ENCODE peak calls at places on chromosomes 3 and 15, in nine cellular contexts. K, T, N, Z, V, L, C, U and X are unnamed samples.

GRCh38 chr3:25002052-25002451 is 426.0 kb upstream of the RARB start:
- DNase-seq in K (no peak), T (no peak), N (no peak), Z (no peak), V (no peak), L (no peak), C (no peak), U (no peak), X (no peak)

GRCh38 chr15:77415450-77416448 is 4.2 kb downstream of the PEAK1 start:
- DNase-seq in K (no peak), T (peak; percentile 89), N (no peak), Z (no peak), V (no peak), L (peak; percentile 84), C (peak; percentile 86), U (no peak), X (peak; percentile 91)

GRCh38 chr3:146513386-146514051 is 30.9 kb downstream of the PLSCR1 start:
- DNase-seq in K (no peak), T (no peak), N (no peak), Z (no peak), V (no peak), L (no peak), C (peak; percentile 60), U (no peak), X (no peak)

GRCh38 chr3:119885746-119886530 is 104.0 kb downstream of the NR1I2 start:
- DNase-seq in K (no peak), T (no peak), N (no peak), Z (no peak), V (no peak), L (peak; percentile 26), C (peak; percentile 33), U (no peak), X (no peak)

GRCh38 chr3:158839966-158840365 is 38.1 kb downstream of the MFSD1 start:
- DNase-seq in K (no peak), T (no peak), N (no peak), Z (no peak), V (no peak), L (no peak), C (no peak), U (no peak), X (no peak)

GRCh38 chr3:45123030-45123429 is 23.1 kb downstream of the CDCP1 start:
- DNase-seq in K (no peak), T (no peak), N (peak; percentile 74), Z (peak; percentile 82), V (no peak), L (peak; percentile 99), C (peak; percentile 96), U (no peak), X (peak; percentile 89)

GRCh38 chr15:47652853-47653243 is 64.5 kb upstream of the SEMA6D start:
- DNase-seq in K (no peak), T (no peak), N (no peak), Z (no peak), V (no peak), L (no peak), C (no peak), U (no peak), X (no peak)

GRCh38 chr3:70006089-70006488 is 6.6 kb downstream of the SAMMSON start:
- DNase-seq in K (no peak), T (no peak), N (no peak), Z (no peak), V (no peak), L (no peak), C (no peak), U (no peak), X (no peak)

GRCh38 chr3:56042326-56042951 is 425.8 kb downstream of the ERC2 start:
- DNase-seq in K (no peak), T (no peak), N (peak; percentile 25), Z (peak; percentile 66), V (no peak), L (peak; percentile 45), C (peak; percentile 63), U (no peak), X (peak; percentile 52)

GRCh38 chr3:122533931-122534334 is 19.2 kb upstream of the KPNA1 start:
- DNase-seq in K (no peak), T (no peak), N (peak; percentile 58), Z (peak; percentile 85), V (no peak), L (peak; percentile 83), C (peak; percentile 71), U (no peak), X (peak; percentile 62)

GRCh38 chr3:133762539-133762938 is 16.3 kb downstream of the TF start:
- DNase-seq in K (no peak), T (no peak), N (no peak), Z (no peak), V (no peak), L (no peak), C (no peak), U (no peak), X (no peak)

GRCh38 chr15:39878401-39878775 is 41.7 kb downstream of the GPR176 start:
- DNase-seq in K (no peak), T (no peak), N (no peak), Z (no peak), V (no peak), L (no peak), C (no peak), U (no peak), X (peak; percentile 80)

DNA sequence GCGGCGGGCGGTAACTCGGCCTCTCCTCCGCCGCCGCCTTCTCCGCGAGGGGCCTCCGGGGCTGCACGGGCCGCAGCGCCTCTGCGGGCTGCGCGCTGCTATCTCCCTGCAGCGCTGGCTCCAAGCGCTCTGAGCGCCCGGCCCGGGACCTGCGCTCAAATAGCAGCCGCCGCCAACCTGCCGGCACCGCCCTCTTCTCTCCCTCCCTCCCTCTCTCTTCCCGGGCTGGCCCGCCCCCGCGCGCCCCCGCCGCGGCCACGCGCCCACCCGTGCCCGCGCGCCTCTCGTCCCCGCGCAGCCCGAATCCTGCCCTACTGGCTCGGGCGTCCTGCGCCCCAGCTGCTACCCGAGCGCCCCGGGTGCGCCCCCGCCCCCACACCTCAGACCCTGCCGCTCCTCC is at the start of gene CACNA2D2:
- DNase-seq in K (no peak), T (peak; percentile 91), N (peak; percentile 25), Z (no peak), V (peak; percentile 84), L (no peak), C (no peak), U (peak; percentile 71), X (no peak)
- TF ChIP-seq CTCF in K (no peak), T (no peak), N (no peak), Z (no peak), V (no peak), L (no peak), C (no peak), U (no peak), X (no peak)

GRCh38 chr3:175457301-175457700 is 598.2 kb downstream of the NAALADL2 start:
- DNase-seq in K (no peak), T (no peak), N (no peak), Z (no peak), V (no peak), L (no peak), C (no peak), U (no peak), X (no peak)

DNA sequence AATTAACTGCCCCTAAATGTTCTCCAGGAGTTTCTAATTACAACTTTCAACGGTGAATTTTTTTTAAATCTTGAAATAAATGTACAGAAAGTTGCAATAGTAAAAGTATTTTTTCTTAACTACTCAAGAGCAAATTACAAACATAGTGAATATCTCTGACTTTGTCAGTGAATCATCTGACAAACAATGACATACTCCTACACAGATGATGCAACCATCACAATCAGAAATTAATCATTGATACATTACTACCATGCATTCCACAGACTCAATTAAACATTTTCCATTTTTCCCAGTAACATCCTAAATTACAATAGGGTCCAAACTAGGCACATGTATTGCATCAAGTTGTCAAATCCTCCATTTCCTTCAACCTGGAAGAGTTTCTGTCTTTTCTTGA is 597.4 kb downstream of the NAALADL2 start:
- DNase-seq in K (no peak), T (no peak), N (no peak), Z (no peak), V (no peak), L (peak; percentile 63), C (peak; percentile 29), U (no peak), X (peak; percentile 32)
- H3K4me3 ChIP-seq in K (no peak overlapping the region), T (no peak overlapping the region), N (no peak overlapping the region), Z (no peak overlapping the region), V (no peak overlapping the region), L (no peak overlapping the region), C (no peak overlapping the region), U (no peak overlapping the region), X (no peak overlapping the region)

DNA sequence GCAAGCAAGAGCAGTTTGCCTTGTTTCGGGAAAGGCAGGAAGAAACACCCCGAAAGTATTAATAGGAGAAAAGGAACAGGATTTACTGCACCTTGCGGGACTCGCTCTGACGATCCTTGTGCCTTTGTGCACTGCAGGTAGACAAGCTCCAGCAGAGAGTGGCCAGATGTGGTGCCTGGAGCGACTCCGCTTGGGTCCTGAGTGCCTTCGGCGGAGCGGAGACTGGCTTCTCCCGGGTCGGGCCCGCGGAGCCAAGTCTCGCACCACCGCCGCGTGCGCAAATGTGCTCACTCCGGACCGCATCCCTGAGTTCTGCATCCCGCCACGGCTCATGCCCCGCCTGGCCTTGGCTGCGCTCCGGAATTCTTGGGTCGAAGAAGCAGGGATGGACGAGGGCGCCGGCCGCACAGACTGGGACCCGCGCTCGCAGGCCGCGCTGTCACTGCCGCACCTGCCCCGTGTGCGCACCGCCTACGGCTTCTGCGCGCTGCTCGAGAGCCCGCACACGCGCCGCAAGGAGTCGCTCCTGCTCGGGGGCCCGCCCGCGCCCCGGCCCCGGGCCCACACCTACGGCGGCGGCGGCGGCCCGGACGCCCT is 769 bp downstream of the C2CD4A start:
- DNase-seq in K (no peak), T (no peak), N (peak; percentile 49), Z (no peak), V (peak; percentile 67), L (no peak), C (peak; percentile 8), U (no peak), X (no peak)
- TF ChIP-seq CTCF in K (no peak), T (no peak), N (peak; percentile 36), Z (no peak), V (no peak), L (no peak), C (no peak), U (no peak), X (no peak)

GRCh38 chr3:154324919-154325318 is 632 bp upstream of the DHX36 start:
- DNase-seq in K (no peak), T (no peak), N (peak; percentile 1), Z (no peak), V (no peak), L (peak; percentile 41), C (no peak), U (no peak), X (no peak)

GRCh38 chr3:154327871-154328270 is 3.6 kb upstream of the DHX36 start:
- DNase-seq in K (no peak), T (no peak), N (no peak), Z (no peak), V (no peak), L (no peak), C (no peak), U (no peak), X (no peak)

DNA sequence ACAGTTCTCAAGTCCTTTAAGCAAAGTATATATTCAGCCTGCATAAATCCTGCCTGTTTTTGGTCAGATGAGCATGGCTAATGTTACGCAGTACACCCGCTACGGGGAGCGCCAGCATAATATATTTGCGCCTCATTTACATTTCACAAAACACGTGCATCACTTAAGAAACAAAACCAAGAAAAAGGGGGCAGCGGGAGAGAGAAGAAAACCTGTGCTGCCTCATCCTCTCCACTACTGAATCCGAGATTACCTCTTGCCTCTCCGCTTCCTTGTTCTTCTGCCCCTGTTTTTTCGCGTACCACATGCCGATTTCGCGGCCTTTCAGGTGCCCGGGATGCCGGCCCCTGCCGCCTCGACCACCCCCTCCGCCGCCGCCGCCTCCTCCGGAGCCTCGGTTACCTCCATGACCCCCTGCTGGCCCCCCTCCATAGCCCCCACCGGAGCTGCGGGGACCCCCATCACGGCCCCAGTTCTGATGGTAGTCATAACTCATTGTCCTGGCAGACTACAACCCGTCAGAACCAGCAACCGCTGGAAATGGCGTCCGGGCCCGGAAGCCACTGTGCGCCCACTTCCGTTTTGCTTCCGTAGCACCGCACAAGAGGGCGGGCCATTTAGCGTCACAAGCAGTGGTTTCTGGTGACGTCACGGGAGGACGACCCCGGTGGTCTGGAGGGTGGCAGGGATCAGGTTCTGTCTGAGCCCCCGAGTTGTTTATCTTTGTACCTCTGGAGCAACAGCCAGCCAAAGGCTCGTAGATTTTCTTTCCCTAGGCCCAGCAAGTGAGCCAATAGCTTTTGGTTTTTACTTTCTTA is at the start of gene DHX36:
- DNase-seq in K (peak; percentile 92), T (peak; percentile 98), N (peak; percentile 92), Z (peak; percentile 94), V (peak; percentile 95), L (peak; percentile 91), C (peak; percentile 89), U (peak; percentile 93), X (peak; percentile 94)
- H3K4me3 ChIP-seq in K (peak within 1 kb of the TSS; percentile 74), T (peak within 1 kb of the TSS; percentile 80), N (peak within 1 kb of the TSS; percentile 83), Z (peak within 1 kb of the TSS; percentile 64), V (peak within 1 kb of the TSS; percentile 74), L (peak within 1 kb of the TSS; percentile 96), C (peak within 1 kb of the TSS; percentile 69), U (peak within 1 kb of the TSS; percentile 61), X (peak within 1 kb of the TSS; percentile 91)